ENCODE peak calls at places on chromosome 9, in ten cellular contexts. H is mammary epithelial cell; A is pancreas; R is astrocyte; X is esophagus squamous epithelium; K is GM23248; N is neural progenitor cell; G is SJSA1; T is CD8-positive, alpha-beta T cell; Q is stomach. D is an unnamed sample. For H3K9me3, the result is how much of the 10 kb centered on the place peaks cover.

GRCh38 chr9:126301985-126302603 is 24.5 kb upstream of the MVB12B start:
- DNase-seq in K (peak), Q (peak), R (peak), X (no peak), A (peak), T (peak), G (peak), N (peak), H (peak), D (no peak)

GRCh38 chr9:4904322-4905134 is 80.5 kb upstream of the JAK2 start:
- DNase-seq in R (peak), A (no peak), T (no peak), K (peak), X (no peak), H (peak), G (peak), Q (no peak), N (no peak), D (no peak)

GRCh38 chr9:94912700-94913249 is 186.3 kb downstream of the AOPEP start:
- DNase-seq in Q (no peak), A (no peak), X (no peak), R (peak), G (peak), H (peak), K (peak), T (no peak), N (peak), D (no peak)

GRCh38 chr9:130682490-130683121 is 11.0 kb upstream of the EXOSC2 start:
- DNase-seq in K (peak), X (no peak), N (peak), A (peak), G (peak), Q (peak), H (peak), R (peak), T (peak), D (no peak)

GRCh38 chr9:91474656-91475055 is 51.0 kb upstream of the NFIL3 start:
- DNase-seq in H (no peak), N (no peak), X (no peak), A (no peak), T (no peak), Q (no peak), G (no peak), R (no peak), K (peak), D (no peak)

GRCh38 chr9:95483431-95483830 is 33.3 kb downstream of the PTCH1 start:
- DNase-seq in R (no peak), A (no peak), H (no peak), T (no peak), K (no peak), G (no peak), Q (no peak), X (no peak), N (no peak), D (no peak)

GRCh38 chr9:124320062-124320973 is 62.6 kb downstream of the NEK6 start:
- DNase-seq in T (no peak), G (peak), H (peak), K (peak), A (peak), Q (peak), N (peak), R (no peak), X (no peak), D (no peak)

GRCh38 chr9:6584881-6585597 is 60.5 kb downstream of the GLDC start:
- DNase-seq in N (peak), T (no peak), G (peak), Q (no peak), X (no peak), A (no peak), R (peak), K (peak), H (no peak), D (no peak)

GRCh38 chr9:114014044-114014443 is 64.1 kb downstream of the AMBP start:
- DNase-seq in Q (no peak), X (no peak), A (no peak), T (no peak), G (no peak), N (no peak), R (no peak), K (no peak), H (no peak), D (no peak)

GRCh38 chr9:114015607-114016006 is 62.5 kb downstream of the AMBP start:
- DNase-seq in N (no peak), Q (no peak), H (no peak), X (no peak), G (no peak), T (no peak), A (no peak), K (no peak), R (no peak), D (no peak)

GRCh38 chr9:114017741-114018715 is 60.1 kb downstream of the AMBP start:
- DNase-seq in H (no peak), N (no peak), T (no peak), X (no peak), A (no peak), K (no peak), G (no peak), Q (peak), R (no peak), D (no peak)

GRCh38 chr9:114016629-114017423 is 61.3 kb downstream of the AMBP start:
- DNase-seq in R (no peak), X (no peak), H (no peak), N (no peak), T (no peak), K (no peak), Q (peak), A (no peak), G (no peak), D (no peak)

GRCh38 chr9:114016101-114016500 is 62.0 kb downstream of the AMBP start:
- DNase-seq in H (no peak), Q (peak), R (no peak), N (no peak), A (no peak), K (no peak), G (no peak), T (no peak), X (no peak), D (no peak)
- H3K4me3 ChIP-seq in H (no peak), Q (no peak), R (no peak), N (no peak), A (no peak), K (no peak), G (no peak), T (no peak), X (no peak), D (no peak)

DNA sequence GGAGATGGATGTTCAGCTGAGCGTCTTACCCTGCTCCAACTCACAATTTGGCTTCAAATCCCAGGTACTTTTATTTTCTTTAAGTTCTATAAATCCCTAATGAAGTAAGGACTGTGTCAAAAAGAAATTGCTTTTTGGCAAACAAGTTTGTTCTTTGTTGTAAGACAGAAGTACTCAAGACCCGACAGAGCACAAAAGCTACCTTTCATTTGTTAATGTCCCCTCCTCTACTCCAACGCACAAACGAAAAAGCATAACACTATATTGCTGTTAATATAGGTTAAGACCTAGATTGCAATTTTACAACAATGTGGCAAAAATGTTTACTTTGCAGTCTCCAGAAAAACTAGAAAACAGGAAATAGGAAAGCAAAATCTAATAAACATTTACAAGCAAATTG is 595.4 kb upstream of the DMAC1 start:
- DNase-seq in N (no peak), T (no peak), G (no peak), K (no peak), H (no peak), X (no peak), A (no peak), R (no peak), Q (no peak), D (no peak)
- H3K27ac ChIP-seq in N (no peak), T (no peak), G (no peak), K (no peak), H (no peak), X (no peak), A (no peak), R (no peak), Q (no peak), D (no peak)

GRCh38 chr9:17165734-17166133 is 30.9 kb downstream of the CNTLN start:
- DNase-seq in Q (no peak), H (no peak), N (no peak), A (no peak), G (no peak), R (no peak), X (no peak), T (no peak), K (no peak), D (no peak)
- H3K9me3 ChIP-seq in Q (under half), H (under half), N (under half), A (under half), G (under half), R (under half), X (under half), T (under half), K (under half), D (under half)

DNA sequence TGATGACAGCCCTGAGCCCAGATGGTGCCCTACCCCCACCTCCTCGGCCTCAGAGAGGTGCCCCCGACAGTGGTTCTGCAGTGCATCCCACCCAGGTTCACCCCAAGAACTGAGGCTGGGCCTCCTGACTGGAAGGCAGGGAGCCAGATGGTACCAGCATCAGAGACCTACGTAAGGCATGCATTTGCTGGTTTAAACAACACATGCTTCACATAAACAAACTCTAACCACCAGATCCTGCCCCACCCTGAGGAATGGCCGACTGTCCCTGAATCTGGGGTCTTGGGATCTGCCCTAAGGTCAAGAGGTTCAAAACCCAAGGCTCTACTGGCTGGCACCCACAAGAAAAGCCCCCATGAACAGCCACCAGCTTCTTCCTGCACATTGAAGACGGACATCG is 73.3 kb downstream of the SECISBP2 start:
- DNase-seq in T (no peak), R (no peak), H (no peak), X (no peak), G (no peak), A (no peak), K (no peak), Q (no peak), N (no peak), D (no peak)
- H3K4me3 ChIP-seq in T (no peak), R (no peak), H (no peak), X (no peak), G (no peak), A (no peak), K (no peak), Q (no peak), N (no peak), D (no peak)

DNA sequence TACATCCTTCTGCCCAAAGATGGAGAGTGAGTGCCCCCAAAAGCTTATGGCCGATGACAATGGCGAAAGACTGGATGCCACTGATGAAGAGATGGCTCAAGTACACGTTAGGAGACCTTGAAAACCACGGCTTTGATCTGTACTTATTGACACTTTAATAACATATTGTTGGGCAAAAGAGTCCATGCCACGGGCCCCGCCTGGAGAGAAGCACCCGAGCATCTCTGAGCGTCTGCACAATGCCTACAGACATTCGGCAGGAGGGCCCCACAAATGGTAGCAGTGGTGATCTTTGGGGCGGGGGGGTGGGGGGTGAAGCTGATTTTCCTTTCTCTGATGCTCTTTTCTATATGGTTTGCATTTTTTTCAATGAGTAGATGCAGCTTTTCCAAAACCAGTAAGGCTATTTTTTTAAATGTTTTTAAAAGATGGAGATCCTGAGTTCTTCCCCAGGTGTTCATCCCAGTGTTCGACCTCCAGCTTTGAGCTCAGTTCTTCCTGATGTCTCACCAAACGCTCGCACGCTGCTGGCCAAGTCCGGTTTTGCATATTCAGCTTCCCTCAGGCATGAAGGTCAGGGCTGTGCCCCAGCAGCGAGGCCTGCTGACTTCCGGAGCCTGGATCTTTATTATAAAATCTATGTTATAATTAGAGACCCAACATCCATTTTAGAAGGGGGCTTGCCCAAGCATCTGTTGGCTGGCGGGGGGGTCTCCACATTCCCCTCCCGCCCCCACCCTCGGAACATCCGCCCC is 34.3 kb upstream of the BARHL1 start:
- DNase-seq in A (no peak), K (no peak), R (no peak), G (no peak), X (no peak), T (no peak), Q (no peak), N (no peak), H (no peak), D (no peak)
- H3K27ac ChIP-seq in A (no peak), K (no peak), R (no peak), G (no peak), X (no peak), T (no peak), Q (no peak), N (no peak), H (no peak), D (no peak)

D was measured in keratinocyte.